ENCODE peak calls at places on chromosomes 5 and 9, in six cellular contexts. H is mucosa of descending colon, F is NCI-H345, C is NCI-H524 treated with DMSO at 0.1 percent for 48 hours, K is T-helper 17 cell, L is H4. E is an unnamed sample.

GRCh38 chr9:133738039-133738805 is at the start of gene SARDH:
- DNase-seq in H (peak), F (no peak), C (no peak), K (no peak), L (no peak), E (peak)

GRCh38 chr9:75974006-75974766 is 83.7 kb downstream of the PCSK5 start:
- DNase-seq in H (no peak), F (no peak), C (no peak), K (no peak), L (peak), E (no peak)

GRCh38 chr5:157758706-157759105 is 15.2 kb downstream of the LSM11 start:
- DNase-seq in H (no peak), F (no peak), C (no peak), K (no peak), L (no peak), E (no peak)

GRCh38 chr5:151870820-151871219 is 53.8 kb downstream of the GLRA1 start:
- DNase-seq in H (peak), F (no peak), C (no peak), K (no peak), L (peak), E (no peak)

GRCh38 chr9:78035369-78035993 is 3.9 kb upstream of the GNAQ start:
- DNase-seq in H (peak), F (peak), C (no peak), K (peak), L (peak), E (peak)

GRCh38 chr9:133375116-133375723 is 640 bp downstream of the SURF4 start:
- DNase-seq in H (peak), F (peak), C (no peak), K (no peak), L (no peak), E (no peak)

GRCh38 chr9:92294297-92294676 is 790 bp upstream of the IARS1 start:
- DNase-seq in H (peak), F (no peak), C (no peak), K (no peak), L (no peak), E (no peak)

GRCh38 chr5:111472579-111472978 is 39.8 kb downstream of the STARD4 start:
- DNase-seq in H (peak), F (no peak), C (no peak), K (no peak), L (no peak), E (no peak)

GRCh38 chr5:33491941-33492340 is 51.2 kb downstream of the TARS1 start:
- DNase-seq in H (peak), F (no peak), C (no peak), K (no peak), L (no peak), E (no peak)

GRCh38 chr9:29078063-29078660 is 1504.9 kb upstream of the C9orf72 start:
- DNase-seq in H (no peak), F (no peak), C (no peak), K (no peak), L (peak), E (no peak)

GRCh38 chr5:119801570-119801969 is 172.2 kb downstream of the FAM170A start:
- DNase-seq in H (no peak), F (no peak), C (no peak), K (no peak), L (no peak), E (no peak)

GRCh38 chr9:116700882-116701836 is 14.1 kb downstream of the TRIM32 start:
- DNase-seq in H (no peak), F (no peak), C (no peak), K (no peak), L (no peak), E (no peak)

GRCh38 chr5:7855611-7856010 is 4.7 kb upstream of the CFAP90 start:
- DNase-seq in H (no peak), F (peak), C (no peak), K (no peak), L (no peak), E (no peak)

GRCh38 chr5:126961702-126962101 is 68.7 kb downstream of the MARCHF3 start:
- DNase-seq in H (no peak), F (peak), C (no peak), K (no peak), L (peak), E (no peak)

GRCh38 chr9:4262735-4263141 is 37.1 kb downstream of the GLIS3 start:
- DNase-seq in H (no peak), F (no peak), C (no peak), K (no peak), L (peak), E (no peak)

GRCh38 chr5:114330916-114331531 is 30.8 kb upstream of the KCNN2 start:
- DNase-seq in H (no peak), F (no peak), C (no peak), K (no peak), L (no peak), E (no peak)